ENCODE peak calls at places on chromosome 15, in four cellular contexts. One of them, this sample, is unnamed. For H3K36me3, the result is how much of the 10 kb centered on the place peaks cover.

GRCh38 chr15:95134306-95135100 is 903.1 kb downstream of the MCTP2 start:
- DNase-seq in GM23248: peak
- DNase-seq in DND-41: no peak
- DNase-seq in spleen: no peak
- DNase-seq in this sample: no peak

GRCh38 chr15:99070268-99070667 is 34.6 kb upstream of the SYNM start:
- DNase-seq in GM23248: no peak
- DNase-seq in DND-41: no peak
- DNase-seq in spleen: no peak
- DNase-seq in this sample: no peak

GRCh38 chr15:101148166-101148880 is 103.5 kb downstream of the CHSY1 start:
- DNase-seq in GM23248: no peak
- DNase-seq in DND-41: no peak
- DNase-seq in spleen: peak
- DNase-seq in this sample: no peak

GRCh38 chr15:40070166-40070557 is 31.2 kb upstream of the SRP14 start:
- DNase-seq in GM23248: no peak
- DNase-seq in DND-41: no peak
- DNase-seq in spleen: peak
- DNase-seq in this sample: no peak

GRCh38 chr15:61112231-61112630 is 116.9 kb downstream of the RORA start:
- DNase-seq in GM23248: no peak
- DNase-seq in DND-41: no peak
- DNase-seq in spleen: no peak
- DNase-seq in this sample: no peak

GRCh38 chr15:32824777-32825176 is 107.0 kb downstream of the GREM1 start:
- DNase-seq in GM23248: peak
- DNase-seq in DND-41: no peak
- DNase-seq in spleen: no peak
- DNase-seq in this sample: no peak

GRCh38 chr15:67290319-67290718 is 35.7 kb downstream of the IQCH start:
- DNase-seq in GM23248: peak
- DNase-seq in DND-41: no peak
- DNase-seq in spleen: no peak
- DNase-seq in this sample: no peak

GRCh38 chr15:89364341-89364740 is 29.7 kb upstream of the POLG start:
- DNase-seq in GM23248: no peak
- DNase-seq in DND-41: no peak
- DNase-seq in spleen: peak
- DNase-seq in this sample: no peak

GRCh38 chr15:25134546-25134945 is 179.8 kb downstream of the SNRPN start:
- DNase-seq in GM23248: peak
- DNase-seq in DND-41: no peak
- DNase-seq in spleen: no peak
- DNase-seq in this sample: no peak

GRCh38 chr15:74817370-74817737 is 4.7 kb downstream of the LMAN1L start:
- DNase-seq in GM23248: peak
- DNase-seq in DND-41: no peak
- DNase-seq in spleen: no peak
- DNase-seq in this sample: no peak

GRCh38 chr15:83292317-83292716 is 7.9 kb upstream of the BNC1 start:
- DNase-seq in GM23248: peak
- DNase-seq in DND-41: no peak
- DNase-seq in spleen: no peak
- DNase-seq in this sample: no peak

GRCh38 chr15:99502182-99502581 is 63.6 kb upstream of the MEF2A start:
- DNase-seq in GM23248: no peak
- DNase-seq in DND-41: no peak
- DNase-seq in spleen: no peak
- DNase-seq in this sample: no peak

GRCh38 chr15:34437687-34438086 is at the start of gene GOLGA8A:
- DNase-seq in GM23248: peak
- DNase-seq in DND-41: no peak
- DNase-seq in spleen: peak
- DNase-seq in this sample: peak

GRCh38 chr15:77468896-77469295 is 48.2 kb downstream of the HMG20A start:
- DNase-seq in GM23248: no peak
- DNase-seq in DND-41: no peak
- DNase-seq in spleen: no peak
- DNase-seq in this sample: no peak

GRCh38 chr15:82970078-82970686 is 15.8 kb upstream of the RAMAC start:
- DNase-seq in GM23248: no peak
- DNase-seq in DND-41: no peak
- DNase-seq in spleen: no peak
- DNase-seq in this sample: no peak

GRCh38 chr15:71788646-71789579 is 21.4 kb upstream of the NR2E3 start:
- DNase-seq in GM23248: no peak
- DNase-seq in DND-41: no peak
- DNase-seq in spleen: no peak
- DNase-seq in this sample: no peak

GRCh38 chr15:99401971-99402732 is 150.9 kb downstream of the LRRC28 start:
- DNase-seq in GM23248: no peak
- DNase-seq in DND-41: no peak
- DNase-seq in spleen: no peak
- DNase-seq in this sample: no peak

GRCh38 chr15:61146643-61147230 is 82.4 kb downstream of the RORA start:
- DNase-seq in GM23248: no peak
- DNase-seq in DND-41: no peak
- DNase-seq in spleen: no peak
- DNase-seq in this sample: no peak

GRCh38 chr15:27059610-27060202 is 88.7 kb downstream of the GABRG3 start:
- DNase-seq in GM23248: peak
- DNase-seq in DND-41: peak
- DNase-seq in spleen: no peak
- DNase-seq in this sample: no peak

GRCh38 chr15:38059665-38060064 is 125.2 kb downstream of the TMCO5A start:
- DNase-seq in GM23248: peak
- DNase-seq in DND-41: no peak
- DNase-seq in spleen: no peak
- DNase-seq in this sample: no peak

GRCh38 chr15:89101302-89102191 is 13.3 kb downstream of the ABHD2 start:
- DNase-seq in GM23248: peak
- DNase-seq in DND-41: no peak
- DNase-seq in spleen: no peak
- DNase-seq in this sample: no peak

GRCh38 chr15:37585966-37586656 is 348.3 kb upstream of the TMCO5A start:
- DNase-seq in GM23248: peak
- DNase-seq in DND-41: no peak
- DNase-seq in spleen: no peak
- DNase-seq in this sample: no peak

GRCh38 chr15:49521802-49522201 is 98.8 kb downstream of the FGF7 start:
- DNase-seq in GM23248: no peak
- DNase-seq in DND-41: no peak
- DNase-seq in spleen: no peak
- DNase-seq in this sample: no peak

GRCh38 chr15:42727740-42728355 is 9.1 kb downstream of the CDAN1 start:
- DNase-seq in GM23248: no peak
- DNase-seq in DND-41: no peak
- DNase-seq in spleen: no peak
- DNase-seq in this sample: no peak
- H3K36me3 ChIP-seq in GM23248: under half
- H3K36me3 ChIP-seq in DND-41: half or more
- H3K36me3 ChIP-seq in spleen: under half
- H3K36me3 ChIP-seq in this sample: under half

GRCh38 chr15:65309882-65310418 is 5.5 kb downstream of the RNU5B-1 start:
- DNase-seq in GM23248: no peak
- DNase-seq in DND-41: no peak
- DNase-seq in spleen: peak
- DNase-seq in this sample: no peak
- H3K27ac ChIP-seq in GM23248: no peak
- H3K27ac ChIP-seq in DND-41: no peak
- H3K27ac ChIP-seq in spleen: no peak
- H3K27ac ChIP-seq in this sample: no peak

DNA sequence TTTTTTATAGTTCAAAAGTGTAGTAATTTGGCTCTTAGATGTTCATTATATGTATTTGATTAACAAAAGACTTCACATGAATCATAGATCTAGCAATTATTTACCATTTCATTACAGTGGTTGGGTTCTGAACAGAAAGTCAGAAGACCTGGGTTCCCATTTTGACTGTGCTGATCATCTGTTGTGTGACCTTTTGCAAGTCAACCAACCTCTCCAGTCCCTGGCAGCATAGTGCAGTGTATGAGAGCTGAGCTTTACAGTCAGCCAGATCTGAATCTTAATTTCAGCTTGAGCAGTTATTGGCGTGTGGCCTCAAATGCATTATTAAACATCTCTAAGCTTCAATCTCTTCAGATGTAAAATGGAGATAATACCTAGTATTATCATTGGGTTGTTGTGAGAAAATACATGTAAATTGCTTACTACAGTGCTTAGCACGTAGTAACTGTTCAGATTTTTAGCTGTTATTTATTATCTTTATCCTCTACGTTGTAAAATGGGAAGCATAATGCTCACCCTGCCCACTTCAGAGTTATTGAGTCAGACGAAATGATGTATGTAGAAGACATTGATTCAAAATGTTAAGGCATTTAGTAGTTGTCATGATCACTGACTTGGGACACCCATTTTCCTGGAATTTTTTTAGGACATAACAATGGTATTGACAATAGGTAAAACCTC is 104.0 kb downstream of the KLHL25 start:
- DNase-seq in GM23248: peak
- DNase-seq in DND-41: peak
- DNase-seq in spleen: no peak
- DNase-seq in this sample: no peak
- H3K36me3 ChIP-seq in GM23248: under half
- H3K36me3 ChIP-seq in DND-41: under half
- H3K36me3 ChIP-seq in spleen: under half
- H3K36me3 ChIP-seq in this sample: under half

DNA sequence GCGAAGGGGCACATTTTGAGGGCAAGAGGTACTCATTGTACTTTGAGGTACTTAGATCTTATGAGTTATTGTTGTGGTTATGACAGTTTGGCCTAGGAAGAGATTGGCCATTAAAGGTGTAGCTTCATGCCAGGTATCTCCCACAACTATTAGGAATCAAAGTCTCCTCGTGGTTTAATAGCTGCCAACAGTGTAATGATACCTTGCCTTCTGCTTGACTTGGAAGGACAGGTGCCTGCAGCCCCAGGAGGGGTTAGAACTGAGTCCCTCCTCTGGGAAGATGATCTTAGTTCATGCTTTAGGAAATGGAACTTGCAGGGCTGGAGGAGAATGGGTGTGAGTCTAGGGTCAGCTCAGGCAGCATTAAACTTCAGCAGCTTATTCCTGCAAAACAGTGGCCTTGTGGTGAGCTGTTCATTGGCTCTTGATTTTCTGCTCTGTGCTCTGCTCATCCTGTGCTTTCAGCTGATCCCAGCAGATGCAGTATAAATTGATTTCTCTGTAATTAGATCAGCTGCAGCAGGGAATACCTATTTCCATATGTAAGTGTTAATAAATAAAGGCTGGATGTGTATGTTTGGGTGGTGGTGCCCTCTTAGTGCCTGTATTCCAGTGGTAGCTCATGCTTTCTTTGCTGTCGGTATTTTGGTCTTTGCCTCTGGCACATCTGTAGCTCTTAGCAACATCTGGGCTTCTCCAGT is 40.5 kb downstream of the ZNF609 start:
- DNase-seq in GM23248: no peak
- DNase-seq in DND-41: no peak
- DNase-seq in spleen: no peak
- DNase-seq in this sample: no peak
- H3K27ac ChIP-seq in GM23248: no peak
- H3K27ac ChIP-seq in DND-41: peak
- H3K27ac ChIP-seq in spleen: peak
- H3K27ac ChIP-seq in this sample: peak

DNA sequence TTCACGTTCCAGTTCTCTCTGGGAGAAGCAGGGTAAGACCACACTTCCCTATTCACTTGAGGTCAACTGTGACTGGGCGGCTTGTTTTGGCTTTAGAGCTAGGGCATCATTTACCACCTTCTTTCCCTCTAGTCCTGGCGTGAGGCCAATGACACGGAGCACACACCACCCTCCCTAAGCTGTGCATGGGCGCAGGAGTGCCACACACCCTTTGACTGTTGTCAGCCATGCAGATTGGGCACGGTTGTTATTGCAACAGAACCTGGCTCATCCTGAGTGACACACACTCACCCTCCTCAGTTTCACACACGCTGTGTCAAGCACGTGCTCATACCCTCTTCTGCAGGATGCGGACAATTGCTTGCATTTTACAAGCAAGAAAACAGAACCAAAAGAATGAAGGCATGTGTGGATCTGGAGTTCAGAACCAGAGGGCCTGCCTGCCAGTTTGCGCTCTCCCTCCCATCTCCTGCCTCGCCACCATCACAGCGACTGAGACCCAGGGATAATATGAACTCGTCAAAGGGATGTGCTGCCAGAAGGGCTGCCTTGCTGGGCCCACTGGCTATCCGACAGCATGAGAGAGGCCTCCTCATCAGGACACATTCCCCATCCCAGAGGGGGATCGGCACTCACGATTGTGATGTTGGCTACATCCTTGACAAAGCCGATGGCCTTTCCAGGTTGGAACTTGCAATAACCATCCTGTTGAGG is 17.6 kb downstream of the CTSH start:
- DNase-seq in GM23248: no peak
- DNase-seq in DND-41: no peak
- DNase-seq in spleen: peak
- DNase-seq in this sample: no peak
- H3K36me3 ChIP-seq in GM23248: under half
- H3K36me3 ChIP-seq in DND-41: under half
- H3K36me3 ChIP-seq in spleen: under half
- H3K36me3 ChIP-seq in this sample: under half

GRCh38 chr15:29711531-29711930 is 110.7 kb downstream of the TJP1 start:
- DNase-seq in GM23248: no peak
- DNase-seq in DND-41: no peak
- DNase-seq in spleen: no peak
- DNase-seq in this sample: no peak
- H3K27ac ChIP-seq in GM23248: no peak
- H3K27ac ChIP-seq in DND-41: no peak
- H3K27ac ChIP-seq in spleen: no peak
- H3K27ac ChIP-seq in this sample: no peak

This sample was measured in naive thymus-derived CD4-positive, alpha-beta T cell.